ENCODE peak calls at places on chromosomes 11 and 22, in four cellular contexts. T, I, U and V are unnamed samples.

GRCh38 chr11:116689413-116690127 is 83.2 kb downstream of the BUD13 start:
- DNase-seq in T (no peak), I (no peak), U (no peak), V (no peak)

GRCh38 chr22:38700271-38700788 is 413 bp downstream of the JOSD1 start:
- DNase-seq in I (no peak), U (peak), T (no peak), V (no peak)

GRCh38 chr11:110431212-110432073 is 1.7 kb downstream of the FDX1 start:
- DNase-seq in I (no peak), U (no peak), T (no peak), V (no peak)

GRCh38 chr11:129946256-129946655 is 50.9 kb upstream of the NFRKB start:
- DNase-seq in U (no peak), I (no peak), T (no peak), V (no peak)

GRCh38 chr22:35426801-35427140 is 26.8 kb downstream of the MCM5 start:
- DNase-seq in U (no peak), I (no peak), T (no peak), V (no peak)

GRCh38 chr11:19714387-19715363 is 2.0 kb downstream of the NAV2 start:
- DNase-seq in U (peak), I (no peak), T (no peak), V (no peak)

GRCh38 chr11:9002920-9003572 is 755 bp downstream of the NRIP3 start:
- DNase-seq in I (no peak), T (no peak), U (no peak), V (no peak)

GRCh38 chr22:47119181-47119580 is 356.7 kb downstream of the TBC1D22A start:
- DNase-seq in U (no peak), T (no peak), I (no peak), V (no peak)

GRCh38 chr11:86790867-86791849 is 9.2 kb upstream of the PRSS23 start:
- DNase-seq in I (no peak), T (no peak), U (no peak), V (no peak)